ENCODE peak calls at places on chromosomes 4 and X, in five cellular contexts. C, L, D, K and R are unnamed samples.

GRCh38 chr4:16124232-16124631 is 40.4 kb upstream of the PROM1 start:
- DNase-seq in C (no peak), L (no peak), D (no peak), K (no peak), R (no peak)

GRCh38 chr4:41339812-41340809 is 83.4 kb downstream of the UCHL1 start:
- DNase-seq in C (no peak), L (no peak), D (no peak), K (no peak), R (peak)

GRCh38 chr4:145829629-145830395 is 108.8 kb downstream of the ZNF827 start:
- DNase-seq in C (no peak), L (no peak), D (peak), K (no peak), R (no peak)

GRCh38 chr4:80220711-80221110 is 23.4 kb downstream of the PRDM8 start:
- DNase-seq in C (no peak), L (no peak), D (no peak), K (no peak), R (no peak)

GRCh38 chr4:41287005-41287404 is 30.3 kb downstream of the UCHL1 start:
- DNase-seq in C (no peak), L (no peak), D (no peak), K (no peak), R (no peak)

GRCh38 chr4:175616287-175616686 is 195.8 kb downstream of the GPM6A start:
- DNase-seq in C (no peak), L (no peak), D (no peak), K (no peak), R (no peak)

GRCh38 chrX:38262715-38263620 is 42.3 kb upstream of the SRPX start:
- DNase-seq in C (no peak), L (no peak), D (no peak), K (no peak), R (peak)

GRCh38 chrX:120794525-120794975 is 81.1 kb downstream of the CT47B1 start:
- DNase-seq in C (no peak), L (no peak), D (no peak), K (no peak), R (no peak)

GRCh38 chr4:160819791-160820190 is 1344.0 kb downstream of the FSTL5 start:
- DNase-seq in C (no peak), L (no peak), D (no peak), K (no peak), R (no peak)

GRCh38 chr4:38161208-38162113 is 201.3 kb downstream of the PTTG2 start:
- DNase-seq in C (no peak), L (no peak), D (no peak), K (no peak), R (peak)

GRCh38 chr4:124139044-124139443 is 573.5 kb downstream of the ANKRD50 start:
- DNase-seq in C (no peak), L (no peak), D (no peak), K (no peak), R (no peak)

GRCh38 chrX:153988493-153988892 is 15.9 kb downstream of the TMEM187 start:
- DNase-seq in C (no peak), L (no peak), D (no peak), K (no peak), R (no peak)

GRCh38 chrX:103792916-103793540 is 16.4 kb downstream of the PLP1 start:
- DNase-seq in C (no peak), L (no peak), D (no peak), K (no peak), R (peak)

GRCh38 chrX:150517303-150517896 is 51.0 kb upstream of the MTM1 start:
- DNase-seq in C (peak), L (peak), D (no peak), K (no peak), R (peak)

GRCh38 chr4:155526452-155527169 is 140.0 kb upstream of the GUCY1A1 start:
- DNase-seq in C (no peak), L (no peak), D (no peak), K (no peak), R (peak)

GRCh38 chrX:69287025-69287540 is 121.8 kb upstream of the PJA1 start:
- DNase-seq in C (no peak), L (no peak), D (no peak), K (no peak), R (no peak)

GRCh38 chr4:39308576-39308975 is 57.6 kb downstream of the RFC1 start:
- DNase-seq in C (no peak), L (no peak), D (no peak), K (no peak), R (peak)

GRCh38 chr4:2048831-2049230 is 10.3 kb upstream of the NAT8L start:
- DNase-seq in C (no peak), L (no peak), D (no peak), K (no peak), R (no peak)

GRCh38 chr4:5387457-5387856 is 320.9 kb downstream of the EVC2 start:
- DNase-seq in C (no peak), L (no peak), D (no peak), K (no peak), R (no peak)

GRCh38 chr4:155964016-155964891 is 10.6 kb upstream of the CTSO start:
- DNase-seq in C (no peak), L (peak), D (no peak), K (no peak), R (no peak)

GRCh38 chr4:71110499-71110898 is 117.0 kb downstream of the DCK start:
- DNase-seq in C (no peak), L (no peak), D (no peak), K (no peak), R (no peak)

GRCh38 chr4:70838972-70839536 is 636 bp downstream of the GRSF1 start:
- DNase-seq in C (peak), L (peak), D (peak), K (peak), R (peak)

GRCh38 chrX:42490111-42490510 is 287.9 kb downstream of the PPP1R2C start:
- DNase-seq in C (no peak), L (no peak), D (no peak), K (no peak), R (no peak)

GRCh38 chr4:156193800-156194199 is 240.1 kb upstream of the CTSO start:
- DNase-seq in C (no peak), L (no peak), D (no peak), K (no peak), R (no peak)

GRCh38 chr4:117893207-117893606 is 141.1 kb upstream of the NDST3 start:
- DNase-seq in C (no peak), L (no peak), D (no peak), K (no peak), R (no peak)

GRCh38 chrX:111181883-111182400 is 86.0 kb downstream of the PAK3 start:
- DNase-seq in C (no peak), L (no peak), D (no peak), K (no peak), R (no peak)

GRCh38 chr4:115851918-115852766 is 738.7 kb upstream of the NDST4 start:
- DNase-seq in C (peak), L (peak), D (peak), K (no peak), R (no peak)

GRCh38 chr4:122765702-122766352 is 33.3 kb downstream of the BBS12 start:
- DNase-seq in C (no peak), L (peak), D (no peak), K (no peak), R (peak)

GRCh38 chr4:9988349-9988748 is 32.9 kb downstream of the SLC2A9 start:
- DNase-seq in C (no peak), L (no peak), D (no peak), K (no peak), R (no peak)

GRCh38 chr4:76716658-76717057 is 181.3 kb downstream of the SOWAHB start:
- DNase-seq in C (no peak), L (no peak), D (no peak), K (no peak), R (no peak)

GRCh38 chr4:74516321-74516720 is 71.4 kb downstream of the AREG start:
- DNase-seq in C (no peak), L (no peak), D (no peak), K (no peak), R (peak)

GRCh38 chr4:101050836-101051205 is 296.5 kb downstream of the PPP3CA start:
- DNase-seq in C (no peak), L (no peak), D (no peak), K (no peak), R (no peak)

GRCh38 chr4:65096630-65097029 is 573.7 kb downstream of the EPHA5 start:
- DNase-seq in C (no peak), L (no peak), D (no peak), K (no peak), R (no peak)

GRCh38 chrX:154010330-154011087 is 9.2 kb downstream of the IRAK1 start:
- DNase-seq in C (peak), L (no peak), D (no peak), K (no peak), R (peak)

GRCh38 chr4:91485415-91485814 is 818.4 kb upstream of the GRID2 start:
- DNase-seq in C (no peak), L (no peak), D (no peak), K (no peak), R (no peak)

GRCh38 chr4:166324321-166324720 is 451.3 kb downstream of the TLL1 start:
- DNase-seq in C (no peak), L (no peak), D (no peak), K (no peak), R (no peak)